ENCODE peak calls at places on chromosomes 13 and 19, in seven cellular contexts. One of them, this sample, is unnamed.

GRCh38 chr13:74891610-74892009 is 590.4 kb downstream of the TBC1D4 start:
- DNase-seq in coronary artery: no peak
- DNase-seq in fibroblast of villous mesenchyme: peak
- DNase-seq in AG09309: no peak
- DNase-seq in HL-60: no peak
- DNase-seq in spleen: no peak
- DNase-seq in thoracic aorta: no peak
- DNase-seq in this sample: no peak

GRCh38 chr13:75010941-75011340 is 471.0 kb downstream of the TBC1D4 start:
- DNase-seq in coronary artery: no peak
- DNase-seq in fibroblast of villous mesenchyme: no peak
- DNase-seq in AG09309: no peak
- DNase-seq in HL-60: no peak
- DNase-seq in spleen: no peak
- DNase-seq in thoracic aorta: no peak
- DNase-seq in this sample: no peak

GRCh38 chr19:18007605-18007938 is 398 bp upstream of the ARRDC2 start:
- DNase-seq in coronary artery: peak
- DNase-seq in fibroblast of villous mesenchyme: no peak
- DNase-seq in AG09309: no peak
- DNase-seq in HL-60: no peak
- DNase-seq in spleen: no peak
- DNase-seq in thoracic aorta: no peak
- DNase-seq in this sample: no peak

GRCh38 chr19:34925278-34925855 is 1.3 kb upstream of the ZNF30 start:
- DNase-seq in coronary artery: no peak
- DNase-seq in fibroblast of villous mesenchyme: no peak
- DNase-seq in AG09309: no peak
- DNase-seq in HL-60: no peak
- DNase-seq in spleen: no peak
- DNase-seq in thoracic aorta: no peak
- DNase-seq in this sample: no peak

GRCh38 chr13:82330499-82330898 is 1551.8 kb downstream of the SLITRK1 start:
- DNase-seq in coronary artery: no peak
- DNase-seq in fibroblast of villous mesenchyme: no peak
- DNase-seq in AG09309: no peak
- DNase-seq in HL-60: no peak
- DNase-seq in spleen: no peak
- DNase-seq in thoracic aorta: no peak
- DNase-seq in this sample: no peak

GRCh38 chr19:2271516-2272103 is 10.4 kb downstream of the PEAK3 start:
- DNase-seq in coronary artery: no peak
- DNase-seq in fibroblast of villous mesenchyme: peak
- DNase-seq in AG09309: no peak
- DNase-seq in HL-60: no peak
- DNase-seq in spleen: peak
- DNase-seq in thoracic aorta: no peak
- DNase-seq in this sample: peak

GRCh38 chr13:113075711-113076110 is 29.9 kb upstream of the F7 start:
- DNase-seq in coronary artery: no peak
- DNase-seq in fibroblast of villous mesenchyme: no peak
- DNase-seq in AG09309: no peak
- DNase-seq in HL-60: no peak
- DNase-seq in spleen: peak
- DNase-seq in thoracic aorta: no peak
- DNase-seq in this sample: no peak

GRCh38 chr13:112688560-112689497 is 1.0 kb upstream of the ATP11A start:
- DNase-seq in coronary artery: peak
- DNase-seq in fibroblast of villous mesenchyme: peak
- DNase-seq in AG09309: no peak
- DNase-seq in HL-60: peak
- DNase-seq in spleen: peak
- DNase-seq in thoracic aorta: no peak
- DNase-seq in this sample: no peak

GRCh38 chr19:18839465-18840287 is 7.9 kb downstream of the UPF1 start:
- DNase-seq in coronary artery: no peak
- DNase-seq in fibroblast of villous mesenchyme: peak
- DNase-seq in AG09309: no peak
- DNase-seq in HL-60: no peak
- DNase-seq in spleen: no peak
- DNase-seq in thoracic aorta: no peak
- DNase-seq in this sample: no peak

GRCh38 chr13:98495627-98496238 is 81.2 kb downstream of the STK24 start:
- DNase-seq in coronary artery: no peak
- DNase-seq in fibroblast of villous mesenchyme: peak
- DNase-seq in AG09309: no peak
- DNase-seq in HL-60: no peak
- DNase-seq in spleen: no peak
- DNase-seq in thoracic aorta: no peak
- DNase-seq in this sample: no peak

GRCh38 chr19:4570423-4570822 is 10.9 kb upstream of the SEMA6B start:
- DNase-seq in coronary artery: no peak
- DNase-seq in fibroblast of villous mesenchyme: no peak
- DNase-seq in AG09309: no peak
- DNase-seq in HL-60: no peak
- DNase-seq in spleen: no peak
- DNase-seq in thoracic aorta: no peak
- DNase-seq in this sample: no peak

GRCh38 chr19:2494084-2494446 is 18.1 kb downstream of the GADD45B start:
- DNase-seq in coronary artery: no peak
- DNase-seq in fibroblast of villous mesenchyme: peak
- DNase-seq in AG09309: no peak
- DNase-seq in HL-60: no peak
- DNase-seq in spleen: no peak
- DNase-seq in thoracic aorta: no peak
- DNase-seq in this sample: no peak

GRCh38 chr19:18589380-18590272 is 1.0 kb downstream of the REX1BD start:
- DNase-seq in coronary artery: no peak
- DNase-seq in fibroblast of villous mesenchyme: peak
- DNase-seq in AG09309: no peak
- DNase-seq in HL-60: no peak
- DNase-seq in spleen: peak
- DNase-seq in thoracic aorta: no peak
- DNase-seq in this sample: no peak

GRCh38 chr13:113837554-113838355 is 26.1 kb downstream of the GAS6 start:
- DNase-seq in coronary artery: peak
- DNase-seq in fibroblast of villous mesenchyme: peak
- DNase-seq in AG09309: peak
- DNase-seq in HL-60: no peak
- DNase-seq in spleen: no peak
- DNase-seq in thoracic aorta: peak
- DNase-seq in this sample: peak

GRCh38 chr13:28493740-28494536 is 990 bp downstream of the FLT1 start:
- DNase-seq in coronary artery: no peak
- DNase-seq in fibroblast of villous mesenchyme: peak
- DNase-seq in AG09309: no peak
- DNase-seq in HL-60: no peak
- DNase-seq in spleen: peak
- DNase-seq in thoracic aorta: no peak
- DNase-seq in this sample: no peak
- H3K4me3 ChIP-seq in coronary artery: peak
- H3K4me3 ChIP-seq in fibroblast of villous mesenchyme: peak
- H3K4me3 ChIP-seq in AG09309: peak
- H3K4me3 ChIP-seq in HL-60: peak
- H3K4me3 ChIP-seq in spleen: peak
- H3K4me3 ChIP-seq in thoracic aorta: peak
- H3K4me3 ChIP-seq in this sample: peak

DNA sequence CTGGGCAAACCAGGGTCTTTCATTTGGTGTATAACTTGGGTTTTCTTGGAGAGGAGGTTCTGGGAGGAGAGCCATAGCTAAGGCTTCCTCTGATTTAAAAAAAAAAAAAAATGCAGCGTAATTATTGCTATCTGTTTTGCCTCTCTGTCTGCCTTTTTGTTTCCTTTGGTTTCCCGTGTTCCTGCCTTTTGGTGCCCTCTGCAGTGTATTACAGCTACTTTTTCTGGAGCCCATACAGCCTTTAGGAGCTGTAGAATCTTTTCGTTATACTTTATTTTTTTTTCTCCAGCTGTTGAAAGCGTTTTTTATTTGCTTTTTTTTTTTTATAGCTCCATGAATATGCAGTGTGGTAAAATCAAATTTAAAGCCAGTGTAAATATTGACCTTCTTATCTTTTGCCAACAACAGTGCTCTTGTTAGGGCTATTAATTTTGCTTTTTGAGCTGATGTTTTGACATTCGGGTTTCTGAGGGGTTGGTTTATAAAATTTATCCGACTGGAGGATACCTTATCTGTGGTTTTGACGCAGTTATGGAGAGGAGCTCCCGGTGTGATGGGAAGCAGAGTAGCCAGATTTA is 38.1 kb downstream of the ZNF493 start:
- DNase-seq in coronary artery: no peak
- DNase-seq in fibroblast of villous mesenchyme: no peak
- DNase-seq in AG09309: no peak
- DNase-seq in HL-60: no peak
- DNase-seq in spleen: no peak
- DNase-seq in thoracic aorta: no peak
- DNase-seq in this sample: no peak
- TF ChIP-seq CTCF in coronary artery: no peak
- TF ChIP-seq CTCF in fibroblast of villous mesenchyme: no peak
- TF ChIP-seq CTCF in AG09309: no peak
- TF ChIP-seq CTCF in HL-60: no peak
- TF ChIP-seq CTCF in spleen: no peak
- TF ChIP-seq CTCF in thoracic aorta: no peak
- TF ChIP-seq CTCF in this sample: no peak

GRCh38 chr13:101915755-101916107 is 463.3 kb downstream of the ITGBL1 start:
- DNase-seq in coronary artery: no peak
- DNase-seq in fibroblast of villous mesenchyme: no peak
- DNase-seq in AG09309: no peak
- DNase-seq in HL-60: no peak
- DNase-seq in spleen: no peak
- DNase-seq in thoracic aorta: no peak
- DNase-seq in this sample: no peak
- H3K4me3 ChIP-seq in coronary artery: peak
- H3K4me3 ChIP-seq in fibroblast of villous mesenchyme: no peak
- H3K4me3 ChIP-seq in AG09309: no peak
- H3K4me3 ChIP-seq in HL-60: no peak
- H3K4me3 ChIP-seq in spleen: no peak
- H3K4me3 ChIP-seq in thoracic aorta: peak
- H3K4me3 ChIP-seq in this sample: peak

GRCh38 chr13:20188649-20189553 is 3.8 kb downstream of the GJB2 start:
- DNase-seq in coronary artery: peak
- DNase-seq in fibroblast of villous mesenchyme: no peak
- DNase-seq in AG09309: no peak
- DNase-seq in HL-60: peak
- DNase-seq in spleen: no peak
- DNase-seq in thoracic aorta: no peak
- DNase-seq in this sample: no peak
- TF ChIP-seq CTCF in coronary artery: no peak
- TF ChIP-seq CTCF in fibroblast of villous mesenchyme: no peak
- TF ChIP-seq CTCF in AG09309: no peak
- TF ChIP-seq CTCF in HL-60: peak
- TF ChIP-seq CTCF in spleen: no peak
- TF ChIP-seq CTCF in thoracic aorta: no peak
- TF ChIP-seq CTCF in this sample: peak

DNA sequence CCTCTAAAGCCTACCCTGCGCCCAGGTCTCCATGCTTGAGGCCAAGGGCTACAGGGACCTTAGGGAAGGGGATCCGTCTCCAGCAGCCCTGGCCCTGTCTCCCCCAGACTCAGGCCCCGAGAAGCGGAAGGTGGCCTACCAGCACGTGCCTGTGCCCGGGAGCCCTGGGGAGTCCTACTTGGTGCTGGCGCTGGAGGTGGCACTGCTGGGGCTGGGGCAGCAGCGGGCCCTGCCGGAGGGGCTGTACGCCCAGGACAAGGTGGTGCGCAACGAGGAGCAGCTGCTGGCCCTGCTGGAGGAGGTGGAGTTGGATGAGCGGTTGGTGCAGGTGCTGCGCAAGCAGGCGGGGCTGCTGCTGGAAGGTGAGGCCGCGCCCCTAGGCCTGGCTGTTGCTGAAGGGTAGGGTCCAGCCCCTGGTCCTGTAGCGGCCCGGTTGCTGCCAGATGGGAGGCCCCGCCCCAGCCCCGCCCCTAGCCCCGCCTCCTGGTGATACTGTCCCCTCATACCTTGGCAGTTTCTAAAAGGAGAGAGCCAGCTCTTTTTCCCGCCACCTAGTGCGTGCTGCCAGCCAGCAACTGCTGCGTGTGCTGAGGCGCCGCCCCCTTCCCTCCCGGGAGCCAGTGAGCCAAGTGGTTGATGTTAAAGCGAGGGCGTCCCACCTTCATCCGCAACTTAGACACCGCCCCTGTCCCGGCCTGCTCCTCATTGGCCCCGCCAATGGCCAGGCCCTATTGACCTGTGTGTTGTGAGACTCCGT is 22.6 kb downstream of the ZSWIM4 start:
- DNase-seq in coronary artery: no peak
- DNase-seq in fibroblast of villous mesenchyme: no peak
- DNase-seq in AG09309: no peak
- DNase-seq in HL-60: no peak
- DNase-seq in spleen: peak
- DNase-seq in thoracic aorta: no peak
- DNase-seq in this sample: no peak
- H3K4me3 ChIP-seq in coronary artery: no peak
- H3K4me3 ChIP-seq in fibroblast of villous mesenchyme: no peak
- H3K4me3 ChIP-seq in AG09309: no peak
- H3K4me3 ChIP-seq in HL-60: no peak
- H3K4me3 ChIP-seq in spleen: no peak
- H3K4me3 ChIP-seq in thoracic aorta: no peak
- H3K4me3 ChIP-seq in this sample: no peak

This sample was measured in astrocyte of the cerebellum.